ENCODE peak calls at places on chromosomes 11 and 22, in four cellular contexts. J is HepG2, I is GM12878, Z is H1. W is an unnamed sample.

GRCh38 chr11:118610220-118610772 is 2.9 kb downstream of the PHLDB1 start:
- DNase-seq in J (no peak), I (no peak), Z (peak), W (no peak)

GRCh38 chr11:130413383-130414106 is 14.9 kb downstream of the ADAMTS8 start:
- DNase-seq in J (no peak), I (no peak), Z (no peak), W (no peak)

GRCh38 chr11:65498042-65498726 is 661 bp upstream of the MALAT1 start:
- DNase-seq in J (no peak), I (peak), Z (peak), W (no peak)

GRCh38 chr11:27373392-27373791 is 10.4 kb upstream of the CCDC34 start:
- DNase-seq in J (no peak), I (no peak), Z (no peak), W (no peak)

GRCh38 chr22:27011131-27011530 is 353.7 kb downstream of the MIAT start:
- DNase-seq in J (no peak), I (no peak), Z (no peak), W (no peak)

GRCh38 chr11:17839973-17840611 is 105.5 kb downstream of the KCNC1 start:
- DNase-seq in J (no peak), I (no peak), Z (no peak), W (no peak)

GRCh38 chr22:17368144-17368726 is 1.0 kb upstream of the CECR2 start:
- DNase-seq in J (no peak), I (no peak), Z (no peak), W (no peak)

GRCh38 chr11:1382429-1382828 is 7.3 kb upstream of the BRSK2 start:
- DNase-seq in J (no peak), I (no peak), Z (no peak), W (no peak)

GRCh38 chr11:106415510-106415909 is 338.0 kb downstream of the AASDHPPT start:
- DNase-seq in J (peak), I (no peak), Z (no peak), W (no peak)

GRCh38 chr11:65355776-65356393 is 1.3 kb downstream of the TIGD3 start:
- DNase-seq in J (no peak), I (no peak), Z (peak), W (no peak)

GRCh38 chr22:28948404-28948803 is 65.0 kb downstream of the ZNRF3 start:
- DNase-seq in J (no peak), I (no peak), Z (no peak), W (no peak)

GRCh38 chr22:47597041-47597440 is 834.6 kb downstream of the TBC1D22A start:
- DNase-seq in J (no peak), I (no peak), Z (no peak), W (no peak)

GRCh38 chr11:126839496-126839895 is 161.1 kb downstream of the KIRREL3 start:
- DNase-seq in J (no peak), I (no peak), Z (no peak), W (peak)

GRCh38 chr22:46446799-46447198 is 90.6 kb downstream of the CELSR1 start:
- DNase-seq in J (no peak), I (no peak), Z (no peak), W (no peak)

GRCh38 chr11:1049911-1050580 is 13.5 kb upstream of the MUC6 start:
- DNase-seq in J (no peak), I (no peak), Z (no peak), W (no peak)

GRCh38 chr11:66315921-66316811 is 678 bp downstream of the CD248 start:
- DNase-seq in J (no peak), I (no peak), Z (no peak), W (no peak)

GRCh38 chr11:112770487-112770886 is 190.7 kb upstream of the NCAM1 start:
- DNase-seq in J (no peak), I (no peak), Z (no peak), W (no peak)

GRCh38 chr11:67494371-67495233 is 10.6 kb downstream of the PITPNM1 start:
- DNase-seq in J (no peak), I (no peak), Z (no peak), W (peak)

GRCh38 chr11:77346906-77347603 is 45.6 kb upstream of the GDPD4 start:
- DNase-seq in J (no peak), I (no peak), Z (no peak), W (no peak)

GRCh38 chr11:66869471-66869870 is 12.6 kb downstream of the LRFN4 start:
- DNase-seq in J (no peak), I (no peak), Z (no peak), W (no peak)

GRCh38 chr22:46812034-46812605 is 49.7 kb downstream of the TBC1D22A start:
- DNase-seq in J (no peak), I (no peak), Z (peak), W (no peak)

GRCh38 chr11:3834349-3835099 is 6.2 kb downstream of the RHOG start:
- DNase-seq in J (no peak), I (no peak), Z (no peak), W (peak)

GRCh38 chr11:444397-445144 is 2.8 kb upstream of the ANO9 start:
- DNase-seq in J (no peak), I (no peak), Z (no peak), W (peak)

GRCh38 chr11:1148752-1149180 is 9.0 kb upstream of the MUC5AC start:
- DNase-seq in J (no peak), I (no peak), Z (no peak), W (no peak)

GRCh38 chr11:111992456-111992855 is 32.8 kb upstream of the DLAT start:
- DNase-seq in J (no peak), I (no peak), Z (no peak), W (no peak)

GRCh38 chr22:32325416-32325801 is 32.3 kb upstream of the RFPL3 start:
- DNase-seq in J (no peak), I (no peak), Z (no peak), W (no peak)

GRCh38 chr11:17021550-17021949 is 7.3 kb upstream of the PLEKHA7 start:
- DNase-seq in J (no peak), I (no peak), Z (no peak), W (no peak)

GRCh38 chr11:69172674-69173073 is 16.9 kb downstream of the SMIM38 start:
- DNase-seq in J (no peak), I (no peak), Z (no peak), W (no peak)

GRCh38 chr11:78542007-78542406 is 32.7 kb downstream of the NARS2 start:
- DNase-seq in J (no peak), I (no peak), Z (no peak), W (no peak)

GRCh38 chr11:110207089-110207488 is 89.3 kb downstream of the RDX start:
- DNase-seq in J (no peak), I (no peak), Z (no peak), W (no peak)

GRCh38 chr11:34034053-34034452 is 17.5 kb upstream of the CAPRIN1 start:
- DNase-seq in J (no peak), I (no peak), Z (no peak), W (peak)

GRCh38 chr22:20610243-20610686 is 102.9 kb downstream of the MED15 start:
- DNase-seq in J (no peak), I (no peak), Z (no peak), W (no peak)
- TF ChIP-seq HDAC6 in J (no peak), I (no peak), Z (no peak), W (no peak)

DNA sequence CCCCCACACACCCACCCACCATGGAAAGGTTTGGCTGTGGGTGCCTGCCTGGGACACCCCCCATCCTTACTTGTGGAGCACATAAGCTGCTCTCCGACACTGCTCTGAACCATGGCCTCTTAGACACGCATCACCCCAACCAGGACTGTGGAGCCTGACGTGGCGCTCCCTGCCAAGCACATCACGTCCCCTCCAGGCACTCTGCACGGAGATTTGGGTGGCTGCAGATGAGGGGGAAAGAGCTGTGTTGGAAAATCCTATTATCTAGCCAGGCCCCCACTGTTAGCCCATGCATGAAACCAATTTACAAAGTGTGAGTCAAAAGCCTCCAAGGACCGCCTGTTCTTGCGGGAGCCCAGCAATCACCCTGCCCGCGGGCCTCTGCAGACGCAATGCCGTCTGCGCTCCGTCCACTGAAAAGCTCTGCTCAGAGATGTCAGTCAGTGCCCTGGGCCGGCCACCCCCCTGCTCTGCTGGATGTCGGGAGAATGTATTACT is 163.4 kb upstream of the NECTIN1 start:
- DNase-seq in J (no peak), I (no peak), Z (no peak), W (no peak)
- TF ChIP-seq HDAC6 in J (no peak), I (no peak), Z (no peak), W (no peak)

GRCh38 chr22:44360686-44361381 is 48.1 kb upstream of the SHISAL1 start:
- DNase-seq in J (no peak), I (no peak), Z (no peak), W (no peak)
- TF ChIP-seq HDAC6 in J (no peak), I (no peak), Z (no peak), W (no peak)

GRCh38 chr22:39703890-39704658 is 133.5 kb downstream of the CACNA1I start:
- DNase-seq in J (no peak), I (no peak), Z (no peak), W (no peak)

GRCh38 chr22:39700565-39700964 is 130.0 kb downstream of the CACNA1I start:
- DNase-seq in J (no peak), I (no peak), Z (no peak), W (no peak)

GRCh38 chr22:39705386-39705785 is 134.8 kb downstream of the CACNA1I start:
- DNase-seq in J (no peak), I (no peak), Z (no peak), W (no peak)

GRCh38 chr22:39698106-39698505 is 127.6 kb downstream of the CACNA1I start:
- DNase-seq in J (no peak), I (no peak), Z (no peak), W (no peak)

DNA sequence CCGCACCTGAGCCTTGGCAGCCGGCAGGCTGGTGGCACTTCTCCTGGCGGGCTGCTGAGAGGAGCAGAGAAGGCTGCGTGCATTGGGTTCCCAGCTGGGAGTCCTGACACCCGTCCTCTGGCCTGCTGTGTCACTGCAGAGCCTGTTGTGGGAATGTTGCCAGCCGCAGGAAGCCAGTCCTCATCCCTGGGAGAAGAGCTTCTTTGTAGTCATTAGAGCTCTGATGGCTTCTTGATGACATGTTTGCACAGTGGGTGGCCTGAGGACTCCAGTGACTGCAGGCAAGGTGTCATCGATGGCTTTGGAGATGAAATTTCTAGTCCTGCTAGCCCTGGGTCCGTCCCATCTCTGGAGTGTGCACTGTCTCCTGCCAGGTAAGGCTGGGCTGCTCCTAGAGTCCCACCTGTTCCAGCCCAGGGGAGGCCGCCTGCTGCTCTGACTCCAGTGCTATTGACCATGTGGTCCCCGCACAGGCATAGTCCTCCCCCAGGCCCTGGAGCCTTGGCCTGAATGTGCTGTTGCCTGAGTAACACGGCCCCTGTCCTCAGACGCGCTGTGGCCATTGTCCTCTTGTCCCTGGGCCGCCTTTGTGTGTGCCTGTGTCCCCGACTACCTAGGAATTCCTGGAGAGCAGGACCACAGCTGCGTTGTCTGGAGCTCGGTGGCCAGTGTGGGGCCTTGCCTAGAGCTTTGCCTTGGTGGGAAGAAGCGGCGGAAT is 129.2 kb downstream of the CACNA1I start:
- DNase-seq in J (no peak), I (no peak), Z (no peak), W (no peak)
- TF ChIP-seq HDAC6 in J (no peak), I (no peak), Z (no peak), W (no peak)

GRCh38 chr22:38957808-38958207 is 399 bp downstream of the APOBEC3A start:
- DNase-seq in J (no peak), I (no peak), Z (no peak), W (no peak)
- TF ChIP-seq HDAC6 in J (no peak), I (no peak), Z (no peak), W (no peak)

GRCh38 chr11:131663403-131664200 is 293.2 kb downstream of the NTM start:
- DNase-seq in J (no peak), I (no peak), Z (no peak), W (no peak)
- TF ChIP-seq HDAC6 in J (no peak), I (no peak), Z (no peak), W (no peak)

GRCh38 chr22:22210375-22210774 is 34.2 kb upstream of the VPREB1 start:
- DNase-seq in J (no peak), I (no peak), Z (no peak), W (no peak)
- TF ChIP-seq HDAC6 in J (no peak), I (no peak), Z (no peak), W (no peak)